ENCODE peak calls at places on chromosomes 4 and X, in nine cellular contexts. One of them, this sample, is unnamed.

GRCh38 chr4:172055498-172055897 is 242.3 kb downstream of the GALNTL6 start:
- DNase-seq in lung: no peak
- DNase-seq in PC-3: no peak
- DNase-seq in activated CD8-positive, alpha-beta memory T cell treated with anti-CD3 and anti-CD28 coated beads for 48 hours: no peak
- DNase-seq in mesenteric fat pad: no peak
- DNase-seq in mucosa of descending colon: no peak
- DNase-seq in HepG2: no peak
- DNase-seq in OCI-LY7: no peak
- DNase-seq in HT1080: no peak
- DNase-seq in this sample: no peak

GRCh38 chr4:61375316-61375715 is 175.2 kb downstream of the ADGRL3 start:
- DNase-seq in lung: no peak
- DNase-seq in PC-3: peak; percentile 58
- DNase-seq in activated CD8-positive, alpha-beta memory T cell treated with anti-CD3 and anti-CD28 coated beads for 48 hours: no peak
- DNase-seq in mesenteric fat pad: no peak
- DNase-seq in mucosa of descending colon: no peak
- DNase-seq in HepG2: no peak
- DNase-seq in OCI-LY7: no peak
- DNase-seq in HT1080: no peak
- DNase-seq in this sample: peak; percentile 54

GRCh38 chrX:85244411-85245210 is 820 bp downstream of the ZNF711 start:
- DNase-seq in lung: no peak
- DNase-seq in PC-3: no peak
- DNase-seq in activated CD8-positive, alpha-beta memory T cell treated with anti-CD3 and anti-CD28 coated beads for 48 hours: no peak
- DNase-seq in mesenteric fat pad: no peak
- DNase-seq in mucosa of descending colon: peak; percentile 4
- DNase-seq in HepG2: no peak
- DNase-seq in OCI-LY7: peak; percentile 41
- DNase-seq in HT1080: peak; percentile 1
- DNase-seq in this sample: peak; percentile 4

GRCh38 chr4:79471309-79471708 is 63.3 kb upstream of the GK2 start:
- DNase-seq in lung: no peak
- DNase-seq in PC-3: no peak
- DNase-seq in activated CD8-positive, alpha-beta memory T cell treated with anti-CD3 and anti-CD28 coated beads for 48 hours: no peak
- DNase-seq in mesenteric fat pad: no peak
- DNase-seq in mucosa of descending colon: no peak
- DNase-seq in HepG2: no peak
- DNase-seq in OCI-LY7: no peak
- DNase-seq in HT1080: no peak
- DNase-seq in this sample: no peak

GRCh38 chr4:176489001-176489400 is 169.2 kb downstream of the SPCS3 start:
- DNase-seq in lung: no peak
- DNase-seq in PC-3: no peak
- DNase-seq in activated CD8-positive, alpha-beta memory T cell treated with anti-CD3 and anti-CD28 coated beads for 48 hours: no peak
- DNase-seq in mesenteric fat pad: no peak
- DNase-seq in mucosa of descending colon: no peak
- DNase-seq in HepG2: no peak
- DNase-seq in OCI-LY7: no peak
- DNase-seq in HT1080: no peak
- DNase-seq in this sample: no peak

GRCh38 chrX:1507511-1508463 is 29.2 kb downstream of the P2RY8 start:
- DNase-seq in lung: no peak
- DNase-seq in PC-3: no peak
- DNase-seq in activated CD8-positive, alpha-beta memory T cell treated with anti-CD3 and anti-CD28 coated beads for 48 hours: no peak
- DNase-seq in mesenteric fat pad: peak; percentile 88
- DNase-seq in mucosa of descending colon: peak; percentile 37
- DNase-seq in HepG2: no peak
- DNase-seq in OCI-LY7: no peak
- DNase-seq in HT1080: no peak
- DNase-seq in this sample: no peak

GRCh38 chrX:102833136-102833535 is 103.9 kb upstream of the RAB40AL start:
- DNase-seq in lung: no peak
- DNase-seq in PC-3: peak; percentile 14
- DNase-seq in activated CD8-positive, alpha-beta memory T cell treated with anti-CD3 and anti-CD28 coated beads for 48 hours: no peak
- DNase-seq in mesenteric fat pad: no peak
- DNase-seq in mucosa of descending colon: no peak
- DNase-seq in HepG2: no peak
- DNase-seq in OCI-LY7: no peak
- DNase-seq in HT1080: no peak
- DNase-seq in this sample: peak; percentile 13

GRCh38 chrX:20529301-20529700 is 262.6 kb upstream of the RPS6KA3 start:
- DNase-seq in lung: no peak
- DNase-seq in PC-3: no peak
- DNase-seq in activated CD8-positive, alpha-beta memory T cell treated with anti-CD3 and anti-CD28 coated beads for 48 hours: no peak
- DNase-seq in mesenteric fat pad: no peak
- DNase-seq in mucosa of descending colon: no peak
- DNase-seq in HepG2: no peak
- DNase-seq in OCI-LY7: no peak
- DNase-seq in HT1080: no peak
- DNase-seq in this sample: no peak

GRCh38 chr4:83569967-83570366 is 34.1 kb downstream of the GPAT3 start:
- DNase-seq in lung: no peak
- DNase-seq in PC-3: peak; percentile 44
- DNase-seq in activated CD8-positive, alpha-beta memory T cell treated with anti-CD3 and anti-CD28 coated beads for 48 hours: no peak
- DNase-seq in mesenteric fat pad: no peak
- DNase-seq in mucosa of descending colon: no peak
- DNase-seq in HepG2: no peak
- DNase-seq in OCI-LY7: peak; percentile 36
- DNase-seq in HT1080: no peak
- DNase-seq in this sample: no peak

GRCh38 chr4:147546341-147546740 is 65.4 kb downstream of the EDNRA start:
- DNase-seq in lung: no peak
- DNase-seq in PC-3: peak; percentile 83
- DNase-seq in activated CD8-positive, alpha-beta memory T cell treated with anti-CD3 and anti-CD28 coated beads for 48 hours: no peak
- DNase-seq in mesenteric fat pad: no peak
- DNase-seq in mucosa of descending colon: no peak
- DNase-seq in HepG2: no peak
- DNase-seq in OCI-LY7: no peak
- DNase-seq in HT1080: peak; percentile 90
- DNase-seq in this sample: peak; percentile 81

GRCh38 chrX:150543230-150544155 is 24.9 kb upstream of the MTM1 start:
- DNase-seq in lung: no peak
- DNase-seq in PC-3: no peak
- DNase-seq in activated CD8-positive, alpha-beta memory T cell treated with anti-CD3 and anti-CD28 coated beads for 48 hours: no peak
- DNase-seq in mesenteric fat pad: peak; percentile 74
- DNase-seq in mucosa of descending colon: no peak
- DNase-seq in HepG2: no peak
- DNase-seq in OCI-LY7: no peak
- DNase-seq in HT1080: no peak
- DNase-seq in this sample: no peak

GRCh38 chrX:46727445-46727844 is 31.5 kb downstream of the SLC9A7 start:
- DNase-seq in lung: no peak
- DNase-seq in PC-3: no peak
- DNase-seq in activated CD8-positive, alpha-beta memory T cell treated with anti-CD3 and anti-CD28 coated beads for 48 hours: no peak
- DNase-seq in mesenteric fat pad: no peak
- DNase-seq in mucosa of descending colon: no peak
- DNase-seq in HepG2: no peak
- DNase-seq in OCI-LY7: no peak
- DNase-seq in HT1080: no peak
- DNase-seq in this sample: peak; percentile 12

GRCh38 chr4:5399790-5400421 is 308.5 kb downstream of the EVC2 start:
- DNase-seq in lung: no peak
- DNase-seq in PC-3: peak; percentile 50
- DNase-seq in activated CD8-positive, alpha-beta memory T cell treated with anti-CD3 and anti-CD28 coated beads for 48 hours: no peak
- DNase-seq in mesenteric fat pad: no peak
- DNase-seq in mucosa of descending colon: peak; percentile 18
- DNase-seq in HepG2: peak; percentile 23
- DNase-seq in OCI-LY7: peak; percentile 23
- DNase-seq in HT1080: peak; percentile 25
- DNase-seq in this sample: peak; percentile 50

GRCh38 chr4:38034986-38035882 is 75.0 kb downstream of the PTTG2 start:
- DNase-seq in lung: no peak
- DNase-seq in PC-3: peak; percentile 67
- DNase-seq in activated CD8-positive, alpha-beta memory T cell treated with anti-CD3 and anti-CD28 coated beads for 48 hours: no peak
- DNase-seq in mesenteric fat pad: no peak
- DNase-seq in mucosa of descending colon: peak; percentile 70
- DNase-seq in HepG2: peak; percentile 66
- DNase-seq in OCI-LY7: peak; percentile 84
- DNase-seq in HT1080: peak; percentile 51
- DNase-seq in this sample: peak; percentile 85

GRCh38 chrX:42948723-42949122 is 170.8 kb upstream of the PPP1R2C start:
- DNase-seq in lung: no peak
- DNase-seq in PC-3: no peak
- DNase-seq in activated CD8-positive, alpha-beta memory T cell treated with anti-CD3 and anti-CD28 coated beads for 48 hours: no peak
- DNase-seq in mesenteric fat pad: no peak
- DNase-seq in mucosa of descending colon: no peak
- DNase-seq in HepG2: no peak
- DNase-seq in OCI-LY7: no peak
- DNase-seq in HT1080: no peak
- DNase-seq in this sample: no peak

GRCh38 chrX:86002076-86002896 is 45.1 kb downstream of the CHM start:
- DNase-seq in lung: no peak
- DNase-seq in PC-3: peak; percentile 74
- DNase-seq in activated CD8-positive, alpha-beta memory T cell treated with anti-CD3 and anti-CD28 coated beads for 48 hours: no peak
- DNase-seq in mesenteric fat pad: no peak
- DNase-seq in mucosa of descending colon: peak; percentile 62
- DNase-seq in HepG2: peak; percentile 83
- DNase-seq in OCI-LY7: no peak
- DNase-seq in HT1080: peak; percentile 40
- DNase-seq in this sample: peak; percentile 45

GRCh38 chr4:68872442-68873217 is 56.8 kb downstream of the UGT2B10 start:
- DNase-seq in lung: no peak
- DNase-seq in PC-3: peak; percentile 31
- DNase-seq in activated CD8-positive, alpha-beta memory T cell treated with anti-CD3 and anti-CD28 coated beads for 48 hours: no peak
- DNase-seq in mesenteric fat pad: no peak
- DNase-seq in mucosa of descending colon: no peak
- DNase-seq in HepG2: peak; percentile 89
- DNase-seq in OCI-LY7: no peak
- DNase-seq in HT1080: no peak
- DNase-seq in this sample: no peak

GRCh38 chrX:11341274-11342256 is 48.4 kb downstream of the AMELX start:
- DNase-seq in lung: peak; percentile 56
- DNase-seq in PC-3: peak; percentile 88
- DNase-seq in activated CD8-positive, alpha-beta memory T cell treated with anti-CD3 and anti-CD28 coated beads for 48 hours: no peak
- DNase-seq in mesenteric fat pad: no peak
- DNase-seq in mucosa of descending colon: peak; percentile 19
- DNase-seq in HepG2: no peak
- DNase-seq in OCI-LY7: peak; percentile 20
- DNase-seq in HT1080: peak; percentile 79
- DNase-seq in this sample: peak; percentile 91

GRCh38 chrX:153319295-153319694 is 2.3 kb downstream of the PNMA6F start:
- DNase-seq in lung: no peak
- DNase-seq in PC-3: no peak
- DNase-seq in activated CD8-positive, alpha-beta memory T cell treated with anti-CD3 and anti-CD28 coated beads for 48 hours: no peak
- DNase-seq in mesenteric fat pad: no peak
- DNase-seq in mucosa of descending colon: no peak
- DNase-seq in HepG2: no peak
- DNase-seq in OCI-LY7: peak; percentile 46
- DNase-seq in HT1080: no peak
- DNase-seq in this sample: no peak

GRCh38 chrX:39309721-39310152 is 508.5 kb downstream of the MID1IP1 start:
- DNase-seq in lung: no peak
- DNase-seq in PC-3: no peak
- DNase-seq in activated CD8-positive, alpha-beta memory T cell treated with anti-CD3 and anti-CD28 coated beads for 48 hours: no peak
- DNase-seq in mesenteric fat pad: no peak
- DNase-seq in mucosa of descending colon: peak; percentile 7
- DNase-seq in HepG2: no peak
- DNase-seq in OCI-LY7: no peak
- DNase-seq in HT1080: no peak
- DNase-seq in this sample: peak; percentile 19

GRCh38 chrX:25600776-25601175 is 537.4 kb upstream of the MAGEB18 start:
- DNase-seq in lung: no peak
- DNase-seq in PC-3: peak; percentile 13
- DNase-seq in activated CD8-positive, alpha-beta memory T cell treated with anti-CD3 and anti-CD28 coated beads for 48 hours: no peak
- DNase-seq in mesenteric fat pad: no peak
- DNase-seq in mucosa of descending colon: no peak
- DNase-seq in HepG2: no peak
- DNase-seq in OCI-LY7: no peak
- DNase-seq in HT1080: peak; percentile 67
- DNase-seq in this sample: peak; percentile 54

GRCh38 chr4:22869235-22869634 is 176.5 kb downstream of the GBA3 start:
- DNase-seq in lung: no peak
- DNase-seq in PC-3: no peak
- DNase-seq in activated CD8-positive, alpha-beta memory T cell treated with anti-CD3 and anti-CD28 coated beads for 48 hours: no peak
- DNase-seq in mesenteric fat pad: no peak
- DNase-seq in mucosa of descending colon: no peak
- DNase-seq in HepG2: no peak
- DNase-seq in OCI-LY7: no peak
- DNase-seq in HT1080: no peak
- DNase-seq in this sample: no peak

GRCh38 chr4:87918314-87919058 is 57.0 kb upstream of the SPP1 start:
- DNase-seq in lung: no peak
- DNase-seq in PC-3: no peak
- DNase-seq in activated CD8-positive, alpha-beta memory T cell treated with anti-CD3 and anti-CD28 coated beads for 48 hours: no peak
- DNase-seq in mesenteric fat pad: no peak
- DNase-seq in mucosa of descending colon: no peak
- DNase-seq in HepG2: no peak
- DNase-seq in OCI-LY7: no peak
- DNase-seq in HT1080: no peak
- DNase-seq in this sample: no peak

GRCh38 chr4:175273995-175274753 is 356.0 kb downstream of the ADAM29 start:
- DNase-seq in lung: no peak
- DNase-seq in PC-3: peak; percentile 35
- DNase-seq in activated CD8-positive, alpha-beta memory T cell treated with anti-CD3 and anti-CD28 coated beads for 48 hours: no peak
- DNase-seq in mesenteric fat pad: no peak
- DNase-seq in mucosa of descending colon: no peak
- DNase-seq in HepG2: no peak
- DNase-seq in OCI-LY7: no peak
- DNase-seq in HT1080: peak; percentile 27
- DNase-seq in this sample: no peak

GRCh38 chr4:2059726-2060577 is 825 bp downstream of the NAT8L start:
- DNase-seq in lung: no peak
- DNase-seq in PC-3: no peak
- DNase-seq in activated CD8-positive, alpha-beta memory T cell treated with anti-CD3 and anti-CD28 coated beads for 48 hours: no peak
- DNase-seq in mesenteric fat pad: no peak
- DNase-seq in mucosa of descending colon: no peak
- DNase-seq in HepG2: no peak
- DNase-seq in OCI-LY7: no peak
- DNase-seq in HT1080: no peak
- DNase-seq in this sample: no peak

GRCh38 chr4:186669159-186669720 is 54.4 kb downstream of the FAT1 start:
- DNase-seq in lung: no peak
- DNase-seq in PC-3: peak; percentile 59
- DNase-seq in activated CD8-positive, alpha-beta memory T cell treated with anti-CD3 and anti-CD28 coated beads for 48 hours: no peak
- DNase-seq in mesenteric fat pad: no peak
- DNase-seq in mucosa of descending colon: no peak
- DNase-seq in HepG2: peak; percentile 50
- DNase-seq in OCI-LY7: peak; percentile 16
- DNase-seq in HT1080: no peak
- DNase-seq in this sample: peak; percentile 82

GRCh38 chrX:65488496-65488895 is 46.1 kb downstream of the LAS1L start:
- DNase-seq in lung: no peak
- DNase-seq in PC-3: peak; percentile 5
- DNase-seq in activated CD8-positive, alpha-beta memory T cell treated with anti-CD3 and anti-CD28 coated beads for 48 hours: no peak
- DNase-seq in mesenteric fat pad: no peak
- DNase-seq in mucosa of descending colon: no peak
- DNase-seq in HepG2: no peak
- DNase-seq in OCI-LY7: no peak
- DNase-seq in HT1080: no peak
- DNase-seq in this sample: peak; percentile 39

GRCh38 chrX:13652256-13653021 is 502 bp upstream of the TCEANC start:
- DNase-seq in lung: no peak
- DNase-seq in PC-3: peak; percentile 88
- DNase-seq in activated CD8-positive, alpha-beta memory T cell treated with anti-CD3 and anti-CD28 coated beads for 48 hours: no peak
- DNase-seq in mesenteric fat pad: no peak
- DNase-seq in mucosa of descending colon: no peak
- DNase-seq in HepG2: no peak
- DNase-seq in OCI-LY7: no peak
- DNase-seq in HT1080: peak; percentile 89
- DNase-seq in this sample: peak; percentile 93

GRCh38 chr4:143085644-143086043 is 99.1 kb upstream of the USP38 start:
- DNase-seq in lung: no peak
- DNase-seq in PC-3: no peak
- DNase-seq in activated CD8-positive, alpha-beta memory T cell treated with anti-CD3 and anti-CD28 coated beads for 48 hours: no peak
- DNase-seq in mesenteric fat pad: no peak
- DNase-seq in mucosa of descending colon: no peak
- DNase-seq in HepG2: no peak
- DNase-seq in OCI-LY7: no peak
- DNase-seq in HT1080: no peak
- DNase-seq in this sample: no peak